ENCODE peak calls at places on chromosomes 4 and X, in nine cellular contexts. One of them, this sample, is unnamed.

GRCh38 chr4:88792821-88793220 is 95.2 kb upstream of the NAP1L5 start:
- DNase-seq in PC-3: peak; percentile 11
- DNase-seq in breast epithelium: no peak
- DNase-seq in H9: no peak
- DNase-seq in heart left ventricle: no peak
- DNase-seq in CD4-positive, CD25-positive, alpha-beta regulatory T cell: no peak
- DNase-seq in body of pancreas: no peak
- DNase-seq in uterus: no peak
- DNase-seq in A549: peak; percentile 3
- DNase-seq in this sample: no peak

GRCh38 chr4:137794779-137795178 is 262.5 kb upstream of the PCDH18 start:
- DNase-seq in PC-3: no peak
- DNase-seq in breast epithelium: no peak
- DNase-seq in H9: no peak
- DNase-seq in heart left ventricle: no peak
- DNase-seq in CD4-positive, CD25-positive, alpha-beta regulatory T cell: no peak
- DNase-seq in body of pancreas: no peak
- DNase-seq in uterus: no peak
- DNase-seq in A549: no peak
- DNase-seq in this sample: no peak

GRCh38 chr4:115770046-115770543 is 656.7 kb upstream of the NDST4 start:
- DNase-seq in PC-3: no peak
- DNase-seq in breast epithelium: no peak
- DNase-seq in H9: no peak
- DNase-seq in heart left ventricle: no peak
- DNase-seq in CD4-positive, CD25-positive, alpha-beta regulatory T cell: no peak
- DNase-seq in body of pancreas: no peak
- DNase-seq in uterus: no peak
- DNase-seq in A549: no peak
- DNase-seq in this sample: no peak

GRCh38 chrX:40083979-40084359 is 13.8 kb downstream of the BCOR start:
- DNase-seq in PC-3: no peak
- DNase-seq in breast epithelium: no peak
- DNase-seq in H9: no peak
- DNase-seq in heart left ventricle: no peak
- DNase-seq in CD4-positive, CD25-positive, alpha-beta regulatory T cell: no peak
- DNase-seq in body of pancreas: no peak
- DNase-seq in uterus: no peak
- DNase-seq in A549: no peak
- DNase-seq in this sample: no peak

GRCh38 chr4:16764622-16765021 is 133.8 kb downstream of the LDB2 start:
- DNase-seq in PC-3: peak; percentile 19
- DNase-seq in breast epithelium: no peak
- DNase-seq in H9: peak; percentile 64
- DNase-seq in heart left ventricle: no peak
- DNase-seq in CD4-positive, CD25-positive, alpha-beta regulatory T cell: no peak
- DNase-seq in body of pancreas: no peak
- DNase-seq in uterus: no peak
- DNase-seq in A549: peak; percentile 0
- DNase-seq in this sample: no peak

GRCh38 chrX:133475953-133476352 is 60.7 kb upstream of the GPC4 start:
- DNase-seq in PC-3: no peak
- DNase-seq in breast epithelium: no peak
- DNase-seq in H9: no peak
- DNase-seq in heart left ventricle: no peak
- DNase-seq in CD4-positive, CD25-positive, alpha-beta regulatory T cell: no peak
- DNase-seq in body of pancreas: no peak
- DNase-seq in uterus: no peak
- DNase-seq in A549: no peak
- DNase-seq in this sample: no peak

GRCh38 chr4:23036503-23036902 is 343.8 kb downstream of the GBA3 start:
- DNase-seq in PC-3: peak; percentile 64
- DNase-seq in breast epithelium: no peak
- DNase-seq in H9: no peak
- DNase-seq in heart left ventricle: no peak
- DNase-seq in CD4-positive, CD25-positive, alpha-beta regulatory T cell: no peak
- DNase-seq in body of pancreas: no peak
- DNase-seq in uterus: no peak
- DNase-seq in A549: no peak
- DNase-seq in this sample: no peak

GRCh38 chr4:97121493-97121892 is 1021.8 kb downstream of the STPG2 start:
- DNase-seq in PC-3: no peak
- DNase-seq in breast epithelium: no peak
- DNase-seq in H9: no peak
- DNase-seq in heart left ventricle: no peak
- DNase-seq in CD4-positive, CD25-positive, alpha-beta regulatory T cell: no peak
- DNase-seq in body of pancreas: no peak
- DNase-seq in uterus: no peak
- DNase-seq in A549: no peak
- DNase-seq in this sample: no peak

GRCh38 chr4:144666539-144667175 is 20.7 kb downstream of the HHIP start:
- DNase-seq in PC-3: peak; percentile 72
- DNase-seq in breast epithelium: no peak
- DNase-seq in H9: no peak
- DNase-seq in heart left ventricle: no peak
- DNase-seq in CD4-positive, CD25-positive, alpha-beta regulatory T cell: no peak
- DNase-seq in body of pancreas: no peak
- DNase-seq in uterus: no peak
- DNase-seq in A549: no peak
- DNase-seq in this sample: no peak

GRCh38 chr4:140054861-140055260 is 99.1 kb downstream of the MAML3 start:
- DNase-seq in PC-3: no peak
- DNase-seq in breast epithelium: no peak
- DNase-seq in H9: no peak
- DNase-seq in heart left ventricle: no peak
- DNase-seq in CD4-positive, CD25-positive, alpha-beta regulatory T cell: no peak
- DNase-seq in body of pancreas: no peak
- DNase-seq in uterus: no peak
- DNase-seq in A549: no peak
- DNase-seq in this sample: no peak

GRCh38 chr4:64784125-64784524 is 374.9 kb upstream of the TECRL start:
- DNase-seq in PC-3: peak; percentile 61
- DNase-seq in breast epithelium: no peak
- DNase-seq in H9: no peak
- DNase-seq in heart left ventricle: no peak
- DNase-seq in CD4-positive, CD25-positive, alpha-beta regulatory T cell: no peak
- DNase-seq in body of pancreas: no peak
- DNase-seq in uterus: no peak
- DNase-seq in A549: no peak
- DNase-seq in this sample: no peak

GRCh38 chr4:8699063-8699385 is 106.5 kb downstream of the CPZ start:
- DNase-seq in PC-3: no peak
- DNase-seq in breast epithelium: no peak
- DNase-seq in H9: peak; percentile 12
- DNase-seq in heart left ventricle: no peak
- DNase-seq in CD4-positive, CD25-positive, alpha-beta regulatory T cell: no peak
- DNase-seq in body of pancreas: no peak
- DNase-seq in uterus: no peak
- DNase-seq in A549: no peak
- DNase-seq in this sample: no peak

GRCh38 chrX:72271812-72272211 is 5.2 kb downstream of the RPS4X start:
- DNase-seq in PC-3: no peak
- DNase-seq in breast epithelium: no peak
- DNase-seq in H9: no peak
- DNase-seq in heart left ventricle: no peak
- DNase-seq in CD4-positive, CD25-positive, alpha-beta regulatory T cell: no peak
- DNase-seq in body of pancreas: no peak
- DNase-seq in uterus: no peak
- DNase-seq in A549: no peak
- DNase-seq in this sample: no peak

GRCh38 chr4:6134612-6135220 is 65.6 kb downstream of the JAKMIP1 start:
- DNase-seq in PC-3: peak; percentile 32
- DNase-seq in breast epithelium: no peak
- DNase-seq in H9: peak; percentile 51
- DNase-seq in heart left ventricle: no peak
- DNase-seq in CD4-positive, CD25-positive, alpha-beta regulatory T cell: peak; percentile 90
- DNase-seq in body of pancreas: no peak
- DNase-seq in uterus: no peak
- DNase-seq in A549: peak; percentile 56
- DNase-seq in this sample: no peak

GRCh38 chrX:69101655-69102251 is 63.5 kb downstream of the PJA1 start:
- DNase-seq in PC-3: no peak
- DNase-seq in breast epithelium: no peak
- DNase-seq in H9: no peak
- DNase-seq in heart left ventricle: no peak
- DNase-seq in CD4-positive, CD25-positive, alpha-beta regulatory T cell: no peak
- DNase-seq in body of pancreas: no peak
- DNase-seq in uterus: no peak
- DNase-seq in A549: no peak
- DNase-seq in this sample: no peak

GRCh38 chr4:57612279-57612678 is 502.1 kb upstream of the IGFBP7 start:
- DNase-seq in PC-3: peak; percentile 14
- DNase-seq in breast epithelium: no peak
- DNase-seq in H9: no peak
- DNase-seq in heart left ventricle: no peak
- DNase-seq in CD4-positive, CD25-positive, alpha-beta regulatory T cell: no peak
- DNase-seq in body of pancreas: no peak
- DNase-seq in uterus: no peak
- DNase-seq in A549: peak; percentile 1
- DNase-seq in this sample: no peak

GRCh38 chrX:22109442-22109841 is 77.3 kb downstream of the PHEX start:
- DNase-seq in PC-3: peak; percentile 31
- DNase-seq in breast epithelium: no peak
- DNase-seq in H9: no peak
- DNase-seq in heart left ventricle: no peak
- DNase-seq in CD4-positive, CD25-positive, alpha-beta regulatory T cell: no peak
- DNase-seq in body of pancreas: no peak
- DNase-seq in uterus: no peak
- DNase-seq in A549: peak; percentile 33
- DNase-seq in this sample: no peak

GRCh38 chr4:185702147-185702663 is 109.8 kb downstream of the SORBS2 start:
- DNase-seq in PC-3: no peak
- DNase-seq in breast epithelium: no peak
- DNase-seq in H9: no peak
- DNase-seq in heart left ventricle: no peak
- DNase-seq in CD4-positive, CD25-positive, alpha-beta regulatory T cell: no peak
- DNase-seq in body of pancreas: no peak
- DNase-seq in uterus: no peak
- DNase-seq in A549: no peak
- DNase-seq in this sample: no peak

GRCh38 chr4:94516999-94517398 is 65.3 kb downstream of the PDLIM5 start:
- DNase-seq in PC-3: peak; percentile 83
- DNase-seq in breast epithelium: no peak
- DNase-seq in H9: no peak
- DNase-seq in heart left ventricle: no peak
- DNase-seq in CD4-positive, CD25-positive, alpha-beta regulatory T cell: no peak
- DNase-seq in body of pancreas: no peak
- DNase-seq in uterus: no peak
- DNase-seq in A549: peak; percentile 47
- DNase-seq in this sample: no peak

GRCh38 chr4:94519019-94519418 is 67.3 kb downstream of the PDLIM5 start:
- DNase-seq in PC-3: no peak
- DNase-seq in breast epithelium: no peak
- DNase-seq in H9: no peak
- DNase-seq in heart left ventricle: no peak
- DNase-seq in CD4-positive, CD25-positive, alpha-beta regulatory T cell: no peak
- DNase-seq in body of pancreas: no peak
- DNase-seq in uterus: no peak
- DNase-seq in A549: no peak
- DNase-seq in this sample: no peak

GRCh38 chr4:94515365-94515764 is 63.6 kb downstream of the PDLIM5 start:
- DNase-seq in PC-3: no peak
- DNase-seq in breast epithelium: no peak
- DNase-seq in H9: no peak
- DNase-seq in heart left ventricle: no peak
- DNase-seq in CD4-positive, CD25-positive, alpha-beta regulatory T cell: no peak
- DNase-seq in body of pancreas: no peak
- DNase-seq in uterus: no peak
- DNase-seq in A549: no peak
- DNase-seq in this sample: no peak

GRCh38 chr4:94516067-94516466 is 64.3 kb downstream of the PDLIM5 start:
- DNase-seq in PC-3: peak; percentile 79
- DNase-seq in breast epithelium: no peak
- DNase-seq in H9: no peak
- DNase-seq in heart left ventricle: no peak
- DNase-seq in CD4-positive, CD25-positive, alpha-beta regulatory T cell: no peak
- DNase-seq in body of pancreas: no peak
- DNase-seq in uterus: no peak
- DNase-seq in A549: peak; percentile 63
- DNase-seq in this sample: no peak

GRCh38 chr4:94517492-94517891 is 65.8 kb downstream of the PDLIM5 start:
- DNase-seq in PC-3: no peak
- DNase-seq in breast epithelium: no peak
- DNase-seq in H9: no peak
- DNase-seq in heart left ventricle: no peak
- DNase-seq in CD4-positive, CD25-positive, alpha-beta regulatory T cell: no peak
- DNase-seq in body of pancreas: no peak
- DNase-seq in uterus: no peak
- DNase-seq in A549: no peak
- DNase-seq in this sample: no peak
- H3K4me1 ChIP-seq in PC-3: peaks cover 29% of the 10 kb centered on the region
- H3K4me1 ChIP-seq in breast epithelium: no peaks in the 10 kb centered on the region
- H3K4me1 ChIP-seq in H9: peaks cover 3% of the 10 kb centered on the region
- H3K4me1 ChIP-seq in heart left ventricle: peaks cover 58% of the 10 kb centered on the region
- H3K4me1 ChIP-seq in CD4-positive, CD25-positive, alpha-beta regulatory T cell: no peaks in the 10 kb centered on the region
- H3K4me1 ChIP-seq in body of pancreas: peaks cover 29% of the 10 kb centered on the region
- H3K4me1 ChIP-seq in uterus: peaks cover 8% of the 10 kb centered on the region
- H3K4me1 ChIP-seq in A549: peaks cover 44% of the 10 kb centered on the region
- H3K4me1 ChIP-seq in this sample: no peaks in the 10 kb centered on the region

DNA sequence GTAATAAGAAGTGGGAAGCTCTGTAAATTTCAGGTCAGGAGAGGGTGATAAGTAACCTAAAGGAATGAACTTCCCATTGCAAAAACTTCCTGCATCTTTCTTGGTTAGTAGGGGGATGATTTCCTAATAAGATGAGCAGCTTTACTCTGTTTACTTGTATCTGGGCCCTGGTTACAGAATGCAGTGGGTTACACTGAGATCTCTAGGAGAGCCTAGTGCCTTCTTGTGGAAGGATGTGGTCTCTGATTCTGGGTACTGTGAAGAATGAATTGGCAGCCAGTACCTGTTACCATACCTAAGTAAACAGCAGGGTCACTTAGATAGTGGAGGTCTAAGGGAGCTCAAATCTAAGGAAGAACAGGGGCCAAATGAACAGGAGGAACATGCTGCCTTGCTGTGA is 320.6 kb downstream of the ARHGAP10 start:
- DNase-seq in PC-3: no peak
- DNase-seq in breast epithelium: no peak
- DNase-seq in H9: no peak
- DNase-seq in heart left ventricle: no peak
- DNase-seq in CD4-positive, CD25-positive, alpha-beta regulatory T cell: peak; percentile 94
- DNase-seq in body of pancreas: no peak
- DNase-seq in uterus: no peak
- DNase-seq in A549: no peak
- DNase-seq in this sample: peak; percentile 27
- H3K4me1 ChIP-seq in PC-3: no peaks in the 10 kb centered on the region
- H3K4me1 ChIP-seq in breast epithelium: no peaks in the 10 kb centered on the region
- H3K4me1 ChIP-seq in H9: no peaks in the 10 kb centered on the region
- H3K4me1 ChIP-seq in heart left ventricle: peaks cover 47% of the 10 kb centered on the region
- H3K4me1 ChIP-seq in CD4-positive, CD25-positive, alpha-beta regulatory T cell: peaks cover 66% of the 10 kb centered on the region
- H3K4me1 ChIP-seq in body of pancreas: peaks cover 13% of the 10 kb centered on the region
- H3K4me1 ChIP-seq in uterus: no peaks in the 10 kb centered on the region
- H3K4me1 ChIP-seq in A549: peaks cover 4% of the 10 kb centered on the region
- H3K4me1 ChIP-seq in this sample: peaks cover 8% of the 10 kb centered on the region

GRCh38 chrX:19814240-19814639 is 73.2 kb downstream of the SH3KBP1 start:
- DNase-seq in PC-3: no peak
- DNase-seq in breast epithelium: no peak
- DNase-seq in H9: peak; percentile 68
- DNase-seq in heart left ventricle: peak; percentile 8
- DNase-seq in CD4-positive, CD25-positive, alpha-beta regulatory T cell: no peak
- DNase-seq in body of pancreas: no peak
- DNase-seq in uterus: no peak
- DNase-seq in A549: peak; percentile 4
- DNase-seq in this sample: no peak
- H3K4me1 ChIP-seq in PC-3: no peaks in the 10 kb centered on the region
- H3K4me1 ChIP-seq in breast epithelium: no peaks in the 10 kb centered on the region
- H3K4me1 ChIP-seq in H9: no peaks in the 10 kb centered on the region
- H3K4me1 ChIP-seq in heart left ventricle: no peaks in the 10 kb centered on the region
- H3K4me1 ChIP-seq in CD4-positive, CD25-positive, alpha-beta regulatory T cell: peaks cover 12% of the 10 kb centered on the region
- H3K4me1 ChIP-seq in body of pancreas: no peaks in the 10 kb centered on the region
- H3K4me1 ChIP-seq in uterus: no peaks in the 10 kb centered on the region
- H3K4me1 ChIP-seq in A549: no peaks in the 10 kb centered on the region
- H3K4me1 ChIP-seq in this sample: no peaks in the 10 kb centered on the region

GRCh38 chr4:111957131-111957530 is 188.1 kb upstream of the FAM241A start:
- DNase-seq in PC-3: no peak
- DNase-seq in breast epithelium: no peak
- DNase-seq in H9: no peak
- DNase-seq in heart left ventricle: no peak
- DNase-seq in CD4-positive, CD25-positive, alpha-beta regulatory T cell: no peak
- DNase-seq in body of pancreas: no peak
- DNase-seq in uterus: no peak
- DNase-seq in A549: no peak
- DNase-seq in this sample: no peak
- H3K4me1 ChIP-seq in PC-3: peaks cover 8% of the 10 kb centered on the region
- H3K4me1 ChIP-seq in breast epithelium: no peaks in the 10 kb centered on the region
- H3K4me1 ChIP-seq in H9: no peaks in the 10 kb centered on the region
- H3K4me1 ChIP-seq in heart left ventricle: no peaks in the 10 kb centered on the region
- H3K4me1 ChIP-seq in CD4-positive, CD25-positive, alpha-beta regulatory T cell: no peaks in the 10 kb centered on the region
- H3K4me1 ChIP-seq in body of pancreas: no peaks in the 10 kb centered on the region
- H3K4me1 ChIP-seq in uterus: no peaks in the 10 kb centered on the region
- H3K4me1 ChIP-seq in A549: peaks cover 28% of the 10 kb centered on the region
- H3K4me1 ChIP-seq in this sample: no peaks in the 10 kb centered on the region